ENCODE peak calls at places on chromosomes 1 and 21, in five cellular contexts. E is GM12865, P is iPS DF 6.9, A is fibroblast of villous mesenchyme, B is uterus. J is an unnamed sample.

GRCh38 chr1:39269791-39270342 is 65.4 kb downstream of the MACF1 start:
- DNase-seq in P (no peak), A (peak; percentile 98), B (peak; percentile 45), E (peak; percentile 92), J (peak; percentile 71)

GRCh38 chr1:85611856-85612255 is 31.3 kb downstream of the CCN1 start:
- DNase-seq in A (peak; percentile 99), B (peak; percentile 45), E (no peak), P (no peak), J (peak; percentile 99)

GRCh38 chr1:156677616-156678596 is 699 bp upstream of the NES start:
- DNase-seq in E (peak; percentile 54), A (peak; percentile 86), B (peak; percentile 80), P (no peak), J (peak; percentile 88)

GRCh38 chr1:6005276-6005917 is 13.2 kb upstream of the NPHP4 start:
- DNase-seq in A (no peak), B (no peak), E (no peak), P (no peak), J (no peak)

GRCh38 chr1:15712158-15712557 is 23.9 kb upstream of the SLC25A34 start:
- DNase-seq in E (no peak), A (no peak), B (no peak), P (no peak), J (no peak)

GRCh38 chr1:31596737-31597097 is 20.4 kb downstream of the TINAGL1 start:
- DNase-seq in P (no peak), A (peak; percentile 83), E (no peak), B (no peak), J (no peak)

GRCh38 chr1:42756956-42757891 is 9.6 kb downstream of the P3H1 start:
- DNase-seq in B (no peak), E (peak; percentile 71), A (peak; percentile 64), P (no peak), J (peak; percentile 76)

GRCh38 chr1:89823679-89824292 is 3.0 kb downstream of the LRRC8D start:
- DNase-seq in A (peak; percentile 83), E (no peak), P (no peak), B (no peak), J (no peak)

GRCh38 chr1:157969693-157970485 is 23.6 kb upstream of the KIRREL1 start:
- DNase-seq in E (peak; percentile 30), P (no peak), A (peak; percentile 78), B (peak; percentile 45), J (peak; percentile 93)

GRCh38 chr21:39082656-39083376 is 100.4 kb downstream of the PSMG1 start:
- DNase-seq in P (peak; percentile 7), A (no peak), B (no peak), E (no peak), J (no peak)

GRCh38 chr21:45289655-45290515 is 2.2 kb upstream of the POFUT2 start:
- DNase-seq in E (no peak), P (no peak), A (no peak), B (no peak), J (peak; percentile 50)

GRCh38 chr1:234558186-234558836 is 51.7 kb downstream of the IRF2BP2 start:
- DNase-seq in E (no peak), B (peak; percentile 8), P (no peak), A (peak; percentile 92), J (peak; percentile 50)

GRCh38 chr1:225909477-225909876 is 14.6 kb downstream of the PYCR2 start:
- DNase-seq in E (no peak), A (no peak), P (no peak), B (no peak), J (no peak)

GRCh38 chr1:53860967-53861411 is 22.9 kb upstream of the NDC1 start:
- DNase-seq in A (peak; percentile 57), B (peak; percentile 20), P (peak; percentile 47), E (peak; percentile 66), J (peak; percentile 68)

GRCh38 chr1:24727490-24728214 is 17.6 kb upstream of the CLIC4 start:
- DNase-seq in P (no peak), A (peak; percentile 99), E (peak; percentile 90), B (peak; percentile 80), J (peak; percentile 89)

GRCh38 chr1:231605389-231606100 is 21.0 kb upstream of the DISC1 start:
- DNase-seq in A (no peak), B (no peak), E (no peak), P (no peak), J (no peak)

GRCh38 chr1:90712153-90712930 is 4.8 kb downstream of the BARHL2 start:
- DNase-seq in B (no peak), E (no peak), P (no peak), A (no peak), J (no peak)

GRCh38 chr1:192575499-192576189 is at the start of gene RGS1:
- DNase-seq in A (no peak), B (no peak), P (no peak), E (peak; percentile 94), J (no peak)

GRCh38 chr1:54027848-54028247 is 9.9 kb upstream of the LDLRAD1 start:
- DNase-seq in E (no peak), P (no peak), B (no peak), A (no peak), J (no peak)

GRCh38 chr1:108079550-108079949 is 114.6 kb upstream of the VAV3 start:
- DNase-seq in A (no peak), P (no peak), E (peak; percentile 32), B (no peak), J (no peak)

GRCh38 chr1:38962113-38962512 is 20.5 kb upstream of the RHBDL2 start:
- DNase-seq in E (no peak), P (no peak), A (peak; percentile 30), B (no peak), J (peak; percentile 46)

GRCh38 chr1:3900969-3901529 is 977 bp upstream of the C1orf174 start:
- DNase-seq in P (peak; percentile 89), A (peak; percentile 96), E (peak; percentile 98), B (peak; percentile 99), J (peak; percentile 97)

GRCh38 chr1:155479205-155479604 is 83.4 kb downstream of the ASH1L start:
- DNase-seq in E (no peak), B (no peak), A (peak; percentile 48), P (no peak), J (peak; percentile 59)

GRCh38 chr1:31627930-31628421 is 10.5 kb downstream of the HCRTR1 start:
- DNase-seq in B (no peak), A (no peak), P (no peak), E (no peak), J (no peak)

GRCh38 chr1:40592107-40592773 is 60.8 kb downstream of the ZNF684 start:
- DNase-seq in B (no peak), A (peak; percentile 36), E (peak; percentile 21), P (no peak), J (peak; percentile 50)

GRCh38 chr1:29629401-29629800 is 393.1 kb downstream of the PTPRU start:
- DNase-seq in P (no peak), B (no peak), A (no peak), E (no peak), J (no peak)

GRCh38 chr1:211247921-211248320 is 11.2 kb upstream of the RCOR3 start:
- DNase-seq in A (no peak), B (no peak), P (no peak), E (no peak), J (peak; percentile 7)

GRCh38 chr21:33945652-33946270 is 30.2 kb upstream of the ATP5PO start:
- DNase-seq in A (no peak), B (no peak), E (no peak), P (no peak), J (no peak)

GRCh38 chr1:227828773-227829172 is 13.3 kb downstream of the PRSS38 start:
- DNase-seq in E (no peak), A (no peak), P (no peak), B (no peak), J (no peak)

GRCh38 chr1:110628356-110629105 is 22.4 kb upstream of the KCNA2 start:
- DNase-seq in B (no peak), A (no peak), E (no peak), P (no peak), J (no peak)

GRCh38 chr1:246784621-246785535 is 60.7 kb downstream of the SCCPDH start:
- DNase-seq in P (no peak), A (peak; percentile 48), B (no peak), E (peak; percentile 17), J (peak; percentile 43)
- H3K4me3 ChIP-seq in P (no peak overlapping the region), A (peak overlapping the region; percentile 7), B (no peak overlapping the region), E (peak overlapping the region; percentile 17), J (no peak overlapping the region)

GRCh38 chr1:112737573-112737972 is 22.4 kb upstream of the PPM1J start:
- DNase-seq in E (no peak), A (no peak), B (no peak), P (no peak), J (no peak)
- H3K4me3 ChIP-seq in E (no peak overlapping the region), A (no peak overlapping the region), B (no peak overlapping the region), P (no peak overlapping the region), J (no peak overlapping the region)

GRCh38 chr1:160907976-160908375 is 23.0 kb upstream of the ITLN1 start:
- DNase-seq in A (peak; percentile 63), E (no peak), P (no peak), B (no peak), J (peak; percentile 89)

GRCh38 chr1:160916666-160917065 is 31.7 kb upstream of the ITLN1 start:
- DNase-seq in A (no peak), E (no peak), B (no peak), P (no peak), J (no peak)

GRCh38 chr1:160910351-160910750 is 25.4 kb upstream of the ITLN1 start:
- DNase-seq in A (no peak), B (no peak), P (no peak), E (no peak), J (no peak)

GRCh38 chr1:160911925-160912324 is 26.9 kb upstream of the ITLN1 start:
- DNase-seq in P (no peak), E (no peak), A (no peak), B (no peak), J (no peak)

DNA sequence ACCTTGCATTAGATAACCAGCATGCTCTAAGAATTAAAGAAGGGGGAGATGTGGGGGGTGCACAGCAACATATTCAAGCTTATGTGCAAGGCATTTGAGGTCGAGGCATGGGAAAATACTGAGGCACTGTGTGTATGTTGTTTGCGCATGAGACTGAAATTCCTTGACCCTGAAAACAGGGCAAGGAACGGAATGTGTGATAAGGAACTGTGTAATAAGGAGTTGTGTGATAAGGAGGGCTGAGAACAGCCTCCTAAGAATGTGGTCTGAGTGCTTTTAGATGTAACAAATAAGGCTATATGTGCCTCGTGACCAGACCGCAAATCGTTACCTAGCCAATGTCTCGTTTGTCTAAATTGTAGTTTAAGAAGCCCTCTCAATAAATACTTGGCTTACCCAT is 26.5 kb upstream of the ITLN1 start:
- DNase-seq in A (peak; percentile 90), E (no peak), B (no peak), P (no peak), J (peak; percentile 96)
- H3K4me3 ChIP-seq in A (no peak overlapping the region), E (no peak overlapping the region), B (no peak overlapping the region), P (no peak overlapping the region), J (no peak overlapping the region)

DNA sequence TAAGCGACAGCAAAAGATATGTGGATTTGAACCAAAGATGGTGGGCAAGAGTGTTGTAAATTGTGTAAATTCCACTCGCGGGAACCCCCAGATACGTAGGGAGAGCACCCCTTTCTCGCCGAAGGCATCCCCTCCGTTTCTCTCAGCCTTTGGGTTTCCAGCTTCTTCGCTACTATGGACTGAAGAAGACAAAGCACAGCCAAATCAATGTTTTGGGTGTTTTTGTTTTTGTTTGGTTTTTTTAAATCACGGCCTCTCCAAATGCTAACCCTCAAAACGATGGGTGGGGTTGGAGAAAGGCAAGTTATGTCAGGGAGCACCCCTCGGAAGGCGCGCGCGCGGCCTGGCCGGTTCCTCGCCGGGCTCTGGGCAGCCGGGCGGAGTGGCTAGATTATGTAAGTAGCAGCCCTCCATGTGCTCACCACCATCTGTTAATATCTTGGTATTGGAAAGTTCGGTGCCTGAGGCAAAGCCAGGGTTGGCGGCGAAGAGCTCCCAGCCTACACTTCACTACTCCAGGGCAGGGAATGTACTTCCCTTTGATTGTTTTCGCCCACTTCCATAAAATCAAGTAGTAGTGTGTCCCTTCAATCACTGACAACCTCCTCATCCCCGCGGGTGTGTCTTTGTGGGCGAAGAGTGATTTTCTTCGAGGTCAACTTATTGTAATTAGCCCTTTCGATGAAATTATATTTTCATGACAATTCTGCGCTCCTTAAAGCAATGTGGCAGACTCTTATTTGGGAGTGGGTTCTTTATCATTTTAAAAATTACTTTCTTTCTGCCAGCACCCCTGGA is 4.0 kb upstream of the PROX1 start:
- DNase-seq in B (no peak), P (no peak), A (no peak), E (no peak), J (no peak)
- H3K4me3 ChIP-seq in B (no peak overlapping the region), P (peak overlapping the region; percentile 47), A (no peak overlapping the region), E (no peak overlapping the region), J (no peak overlapping the region)